ENCODE peak calls at places on chromosomes 6 and 20, in seven cellular contexts. J is cerebellar cortex, I is kidney glomerular epithelial cell, U is tibial nerve, X is neural crest cell, E is NCI-H2029 treated with DMSO at 0.1 percent for 48 hours, O is naive B cell. Q is an unnamed sample.

GRCh38 chr20:25274891-25275812 is 27.3 kb downstream of the PYGB start:
- DNase-seq in J (no peak), I (no peak), U (peak), X (no peak), E (no peak), O (no peak), Q (no peak)

GRCh38 chr20:45368221-45368980 is 5.4 kb downstream of the SYS1 start:
- DNase-seq in J (no peak), I (no peak), U (no peak), X (no peak), E (no peak), O (peak), Q (no peak)

GRCh38 chr20:36645998-36646397 is at the start of gene SLA2:
- DNase-seq in J (no peak), I (no peak), U (no peak), X (no peak), E (no peak), O (peak), Q (no peak)

GRCh38 chr6:159577564-159577963 is 115.5 kb downstream of the SOD2 start:
- DNase-seq in J (no peak), I (peak), U (no peak), X (no peak), E (no peak), O (no peak), Q (no peak)

GRCh38 chr6:2378891-2379652 is 133.7 kb upstream of the GMDS start:
- DNase-seq in J (no peak), I (peak), U (no peak), X (no peak), E (no peak), O (no peak), Q (no peak)

GRCh38 chr6:36131517-36132220 is 1.4 kb downstream of the MAPK13 start:
- DNase-seq in J (no peak), I (no peak), U (no peak), X (no peak), E (peak), O (no peak), Q (no peak)

GRCh38 chr6:52186480-52186879 is 305 bp downstream of the IL17A start:
- DNase-seq in J (no peak), I (no peak), U (no peak), X (no peak), E (no peak), O (no peak), Q (no peak)

GRCh38 chr6:26216015-26216885 is 129.0 kb downstream of the HFE start:
- DNase-seq in J (peak), I (peak), U (no peak), X (peak), E (peak), O (peak), Q (peak)

GRCh38 chr6:125099211-125100017 is 54.2 kb upstream of the TPD52L1 start:
- DNase-seq in J (no peak), I (no peak), U (no peak), X (peak), E (peak), O (peak), Q (peak)

GRCh38 chr20:31587545-31588389 is 17.3 kb upstream of the ID1 start:
- DNase-seq in J (no peak), I (no peak), U (no peak), X (no peak), E (no peak), O (peak), Q (no peak)

GRCh38 chr20:38290829-38291581 is 13.0 kb upstream of the BPI start:
- DNase-seq in J (peak), I (peak), U (no peak), X (peak), E (peak), O (no peak), Q (peak)

GRCh38 chr6:137677714-137678113 is 183.5 kb upstream of the OLIG3 start:
- DNase-seq in J (no peak), I (no peak), U (no peak), X (no peak), E (no peak), O (no peak), Q (no peak)

GRCh38 chr6:87922947-87923330 is 124.7 kb upstream of the SPACA1 start:
- DNase-seq in J (no peak), I (no peak), U (no peak), X (no peak), E (no peak), O (peak), Q (no peak)